ENCODE peak calls at places on chromosomes 13 and 19, in eight cellular contexts. One of them, this sample, is unnamed.

GRCh38 chr13:77752512-77753069 is 55.1 kb downstream of the SLAIN1 start:
- DNase-seq in T-helper 1 cell: no peak
- DNase-seq in A172: no peak
- DNase-seq in AG09319: no peak
- DNase-seq in HEK293T: no peak
- DNase-seq in EH: no peak
- DNase-seq in stimulated activated CD8-positive, alpha-beta memory T cell treated with anti-CD3 and anti-CD28 coated beads, Interleukin-4, amount 100 ng/mL, for 1 hour: no peak
- DNase-seq in stimulated activated CD4-positive, alpha-beta T cell treated with anti-CD3 and anti-CD28 coated beads, Interleukin-2, amount 100 ng/mL, for 24 hours: no peak
- DNase-seq in this sample: no peak

GRCh38 chr19:703329-703650 is 5.4 kb upstream of the PALM start:
- DNase-seq in T-helper 1 cell: no peak
- DNase-seq in A172: no peak
- DNase-seq in AG09319: no peak
- DNase-seq in HEK293T: no peak
- DNase-seq in EH: no peak
- DNase-seq in stimulated activated CD8-positive, alpha-beta memory T cell treated with anti-CD3 and anti-CD28 coated beads, Interleukin-4, amount 100 ng/mL, for 1 hour: no peak
- DNase-seq in stimulated activated CD4-positive, alpha-beta T cell treated with anti-CD3 and anti-CD28 coated beads, Interleukin-2, amount 100 ng/mL, for 24 hours: no peak
- DNase-seq in this sample: no peak

GRCh38 chr13:42836930-42837329 is 55.5 kb downstream of the FAM216B start:
- DNase-seq in T-helper 1 cell: no peak
- DNase-seq in A172: no peak
- DNase-seq in AG09319: peak
- DNase-seq in HEK293T: peak
- DNase-seq in EH: peak
- DNase-seq in stimulated activated CD8-positive, alpha-beta memory T cell treated with anti-CD3 and anti-CD28 coated beads, Interleukin-4, amount 100 ng/mL, for 1 hour: no peak
- DNase-seq in stimulated activated CD4-positive, alpha-beta T cell treated with anti-CD3 and anti-CD28 coated beads, Interleukin-2, amount 100 ng/mL, for 24 hours: no peak
- DNase-seq in this sample: no peak

GRCh38 chr13:50685491-50685890 is 158.0 kb downstream of the DLEU7 start:
- DNase-seq in T-helper 1 cell: no peak
- DNase-seq in A172: peak
- DNase-seq in AG09319: no peak
- DNase-seq in HEK293T: no peak
- DNase-seq in EH: no peak
- DNase-seq in stimulated activated CD8-positive, alpha-beta memory T cell treated with anti-CD3 and anti-CD28 coated beads, Interleukin-4, amount 100 ng/mL, for 1 hour: no peak
- DNase-seq in stimulated activated CD4-positive, alpha-beta T cell treated with anti-CD3 and anti-CD28 coated beads, Interleukin-2, amount 100 ng/mL, for 24 hours: no peak
- DNase-seq in this sample: no peak

GRCh38 chr19:30539315-30539714 is 167.1 kb downstream of the ZNF536 start:
- DNase-seq in T-helper 1 cell: no peak
- DNase-seq in A172: no peak
- DNase-seq in AG09319: no peak
- DNase-seq in HEK293T: no peak
- DNase-seq in EH: no peak
- DNase-seq in stimulated activated CD8-positive, alpha-beta memory T cell treated with anti-CD3 and anti-CD28 coated beads, Interleukin-4, amount 100 ng/mL, for 1 hour: no peak
- DNase-seq in stimulated activated CD4-positive, alpha-beta T cell treated with anti-CD3 and anti-CD28 coated beads, Interleukin-2, amount 100 ng/mL, for 24 hours: no peak
- DNase-seq in this sample: no peak

GRCh38 chr19:18290250-18291018 is 9.0 kb upstream of the JUND start:
- DNase-seq in T-helper 1 cell: peak
- DNase-seq in A172: no peak
- DNase-seq in AG09319: no peak
- DNase-seq in HEK293T: no peak
- DNase-seq in EH: no peak
- DNase-seq in stimulated activated CD8-positive, alpha-beta memory T cell treated with anti-CD3 and anti-CD28 coated beads, Interleukin-4, amount 100 ng/mL, for 1 hour: peak
- DNase-seq in stimulated activated CD4-positive, alpha-beta T cell treated with anti-CD3 and anti-CD28 coated beads, Interleukin-2, amount 100 ng/mL, for 24 hours: peak
- DNase-seq in this sample: peak

GRCh38 chr13:31522431-31522830 is 216.9 kb upstream of the RXFP2 start:
- DNase-seq in T-helper 1 cell: no peak
- DNase-seq in A172: no peak
- DNase-seq in AG09319: no peak
- DNase-seq in HEK293T: no peak
- DNase-seq in EH: no peak
- DNase-seq in stimulated activated CD8-positive, alpha-beta memory T cell treated with anti-CD3 and anti-CD28 coated beads, Interleukin-4, amount 100 ng/mL, for 1 hour: no peak
- DNase-seq in stimulated activated CD4-positive, alpha-beta T cell treated with anti-CD3 and anti-CD28 coated beads, Interleukin-2, amount 100 ng/mL, for 24 hours: no peak
- DNase-seq in this sample: no peak

GRCh38 chr19:1102407-1103106 is 1.2 kb upstream of the GPX4 start:
- DNase-seq in T-helper 1 cell: no peak
- DNase-seq in A172: peak
- DNase-seq in AG09319: peak
- DNase-seq in HEK293T: no peak
- DNase-seq in EH: peak
- DNase-seq in stimulated activated CD8-positive, alpha-beta memory T cell treated with anti-CD3 and anti-CD28 coated beads, Interleukin-4, amount 100 ng/mL, for 1 hour: no peak
- DNase-seq in stimulated activated CD4-positive, alpha-beta T cell treated with anti-CD3 and anti-CD28 coated beads, Interleukin-2, amount 100 ng/mL, for 24 hours: peak
- DNase-seq in this sample: no peak

GRCh38 chr19:30085394-30085793 is 143.4 kb downstream of the URI1 start:
- DNase-seq in T-helper 1 cell: no peak
- DNase-seq in A172: no peak
- DNase-seq in AG09319: no peak
- DNase-seq in HEK293T: peak
- DNase-seq in EH: no peak
- DNase-seq in stimulated activated CD8-positive, alpha-beta memory T cell treated with anti-CD3 and anti-CD28 coated beads, Interleukin-4, amount 100 ng/mL, for 1 hour: no peak
- DNase-seq in stimulated activated CD4-positive, alpha-beta T cell treated with anti-CD3 and anti-CD28 coated beads, Interleukin-2, amount 100 ng/mL, for 24 hours: no peak
- DNase-seq in this sample: no peak

GRCh38 chr19:35449347-35450043 is 1.4 kb downstream of the FFAR2 start:
- DNase-seq in T-helper 1 cell: no peak
- DNase-seq in A172: peak
- DNase-seq in AG09319: no peak
- DNase-seq in HEK293T: no peak
- DNase-seq in EH: no peak
- DNase-seq in stimulated activated CD8-positive, alpha-beta memory T cell treated with anti-CD3 and anti-CD28 coated beads, Interleukin-4, amount 100 ng/mL, for 1 hour: no peak
- DNase-seq in stimulated activated CD4-positive, alpha-beta T cell treated with anti-CD3 and anti-CD28 coated beads, Interleukin-2, amount 100 ng/mL, for 24 hours: no peak
- DNase-seq in this sample: no peak

GRCh38 chr13:63636231-63636993 is 2220.8 kb upstream of the PCDH20 start:
- DNase-seq in T-helper 1 cell: no peak
- DNase-seq in A172: peak
- DNase-seq in AG09319: no peak
- DNase-seq in HEK293T: peak
- DNase-seq in EH: no peak
- DNase-seq in stimulated activated CD8-positive, alpha-beta memory T cell treated with anti-CD3 and anti-CD28 coated beads, Interleukin-4, amount 100 ng/mL, for 1 hour: no peak
- DNase-seq in stimulated activated CD4-positive, alpha-beta T cell treated with anti-CD3 and anti-CD28 coated beads, Interleukin-2, amount 100 ng/mL, for 24 hours: no peak
- DNase-seq in this sample: no peak

GRCh38 chr19:54191671-54192453 is 754 bp downstream of the TSEN34 start:
- DNase-seq in T-helper 1 cell: no peak
- DNase-seq in A172: no peak
- DNase-seq in AG09319: no peak
- DNase-seq in HEK293T: no peak
- DNase-seq in EH: peak
- DNase-seq in stimulated activated CD8-positive, alpha-beta memory T cell treated with anti-CD3 and anti-CD28 coated beads, Interleukin-4, amount 100 ng/mL, for 1 hour: no peak
- DNase-seq in stimulated activated CD4-positive, alpha-beta T cell treated with anti-CD3 and anti-CD28 coated beads, Interleukin-2, amount 100 ng/mL, for 24 hours: no peak
- DNase-seq in this sample: no peak

GRCh38 chr13:39263033-39263432 is 224.8 kb downstream of the NHLRC3 start:
- DNase-seq in T-helper 1 cell: peak
- DNase-seq in A172: peak
- DNase-seq in AG09319: no peak
- DNase-seq in HEK293T: peak
- DNase-seq in EH: peak
- DNase-seq in stimulated activated CD8-positive, alpha-beta memory T cell treated with anti-CD3 and anti-CD28 coated beads, Interleukin-4, amount 100 ng/mL, for 1 hour: no peak
- DNase-seq in stimulated activated CD4-positive, alpha-beta T cell treated with anti-CD3 and anti-CD28 coated beads, Interleukin-2, amount 100 ng/mL, for 24 hours: peak
- DNase-seq in this sample: no peak

GRCh38 chr13:110008816-110009215 is 222.4 kb upstream of the IRS2 start:
- DNase-seq in T-helper 1 cell: no peak
- DNase-seq in A172: no peak
- DNase-seq in AG09319: no peak
- DNase-seq in HEK293T: no peak
- DNase-seq in EH: no peak
- DNase-seq in stimulated activated CD8-positive, alpha-beta memory T cell treated with anti-CD3 and anti-CD28 coated beads, Interleukin-4, amount 100 ng/mL, for 1 hour: no peak
- DNase-seq in stimulated activated CD4-positive, alpha-beta T cell treated with anti-CD3 and anti-CD28 coated beads, Interleukin-2, amount 100 ng/mL, for 24 hours: no peak
- DNase-seq in this sample: no peak

GRCh38 chr19:33297401-33298145 is 4.8 kb downstream of the CEBPA start:
- DNase-seq in T-helper 1 cell: no peak
- DNase-seq in A172: no peak
- DNase-seq in AG09319: no peak
- DNase-seq in HEK293T: no peak
- DNase-seq in EH: no peak
- DNase-seq in stimulated activated CD8-positive, alpha-beta memory T cell treated with anti-CD3 and anti-CD28 coated beads, Interleukin-4, amount 100 ng/mL, for 1 hour: no peak
- DNase-seq in stimulated activated CD4-positive, alpha-beta T cell treated with anti-CD3 and anti-CD28 coated beads, Interleukin-2, amount 100 ng/mL, for 24 hours: no peak
- DNase-seq in this sample: no peak

GRCh38 chr19:11142528-11143171 is 12.9 kb downstream of the SPC24 start:
- DNase-seq in T-helper 1 cell: no peak
- DNase-seq in A172: peak
- DNase-seq in AG09319: peak
- DNase-seq in HEK293T: peak
- DNase-seq in EH: peak
- DNase-seq in stimulated activated CD8-positive, alpha-beta memory T cell treated with anti-CD3 and anti-CD28 coated beads, Interleukin-4, amount 100 ng/mL, for 1 hour: no peak
- DNase-seq in stimulated activated CD4-positive, alpha-beta T cell treated with anti-CD3 and anti-CD28 coated beads, Interleukin-2, amount 100 ng/mL, for 24 hours: no peak
- DNase-seq in this sample: no peak

GRCh38 chr13:31434613-31435012 is 234.8 kb downstream of the B3GLCT start:
- DNase-seq in T-helper 1 cell: no peak
- DNase-seq in A172: no peak
- DNase-seq in AG09319: no peak
- DNase-seq in HEK293T: no peak
- DNase-seq in EH: no peak
- DNase-seq in stimulated activated CD8-positive, alpha-beta memory T cell treated with anti-CD3 and anti-CD28 coated beads, Interleukin-4, amount 100 ng/mL, for 1 hour: no peak
- DNase-seq in stimulated activated CD4-positive, alpha-beta T cell treated with anti-CD3 and anti-CD28 coated beads, Interleukin-2, amount 100 ng/mL, for 24 hours: no peak
- DNase-seq in this sample: no peak

GRCh38 chr19:35545855-35546381 is 492 bp downstream of the TMEM147 start:
- DNase-seq in T-helper 1 cell: peak
- DNase-seq in A172: peak
- DNase-seq in AG09319: no peak
- DNase-seq in HEK293T: peak
- DNase-seq in EH: peak
- DNase-seq in stimulated activated CD8-positive, alpha-beta memory T cell treated with anti-CD3 and anti-CD28 coated beads, Interleukin-4, amount 100 ng/mL, for 1 hour: no peak
- DNase-seq in stimulated activated CD4-positive, alpha-beta T cell treated with anti-CD3 and anti-CD28 coated beads, Interleukin-2, amount 100 ng/mL, for 24 hours: peak
- DNase-seq in this sample: peak

GRCh38 chr19:13865578-13866462 is 11.1 kb upstream of the NANOS3 start:
- DNase-seq in T-helper 1 cell: no peak
- DNase-seq in A172: no peak
- DNase-seq in AG09319: no peak
- DNase-seq in HEK293T: no peak
- DNase-seq in EH: no peak
- DNase-seq in stimulated activated CD8-positive, alpha-beta memory T cell treated with anti-CD3 and anti-CD28 coated beads, Interleukin-4, amount 100 ng/mL, for 1 hour: no peak
- DNase-seq in stimulated activated CD4-positive, alpha-beta T cell treated with anti-CD3 and anti-CD28 coated beads, Interleukin-2, amount 100 ng/mL, for 24 hours: no peak
- DNase-seq in this sample: no peak

GRCh38 chr13:26498524-26499208 is 58.8 kb upstream of the WASF3 start:
- DNase-seq in T-helper 1 cell: no peak
- DNase-seq in A172: peak
- DNase-seq in AG09319: no peak
- DNase-seq in HEK293T: no peak
- DNase-seq in EH: peak
- DNase-seq in stimulated activated CD8-positive, alpha-beta memory T cell treated with anti-CD3 and anti-CD28 coated beads, Interleukin-4, amount 100 ng/mL, for 1 hour: no peak
- DNase-seq in stimulated activated CD4-positive, alpha-beta T cell treated with anti-CD3 and anti-CD28 coated beads, Interleukin-2, amount 100 ng/mL, for 24 hours: no peak
- DNase-seq in this sample: no peak

GRCh38 chr19:57803594-57804325 is 11.0 kb downstream of the ZNF552 start:
- DNase-seq in T-helper 1 cell: no peak
- DNase-seq in A172: peak
- DNase-seq in AG09319: no peak
- DNase-seq in HEK293T: no peak
- DNase-seq in EH: peak
- DNase-seq in stimulated activated CD8-positive, alpha-beta memory T cell treated with anti-CD3 and anti-CD28 coated beads, Interleukin-4, amount 100 ng/mL, for 1 hour: no peak
- DNase-seq in stimulated activated CD4-positive, alpha-beta T cell treated with anti-CD3 and anti-CD28 coated beads, Interleukin-2, amount 100 ng/mL, for 24 hours: no peak
- DNase-seq in this sample: no peak

GRCh38 chr19:35204799-35205732 is 23.5 kb downstream of the FAM187B start:
- DNase-seq in T-helper 1 cell: no peak
- DNase-seq in A172: no peak
- DNase-seq in AG09319: no peak
- DNase-seq in HEK293T: no peak
- DNase-seq in EH: no peak
- DNase-seq in stimulated activated CD8-positive, alpha-beta memory T cell treated with anti-CD3 and anti-CD28 coated beads, Interleukin-4, amount 100 ng/mL, for 1 hour: no peak
- DNase-seq in stimulated activated CD4-positive, alpha-beta T cell treated with anti-CD3 and anti-CD28 coated beads, Interleukin-2, amount 100 ng/mL, for 24 hours: no peak
- DNase-seq in this sample: no peak

GRCh38 chr19:17467471-17468301 is 2.6 kb upstream of the SLC27A1 start:
- DNase-seq in T-helper 1 cell: no peak
- DNase-seq in A172: no peak
- DNase-seq in AG09319: no peak
- DNase-seq in HEK293T: no peak
- DNase-seq in EH: peak
- DNase-seq in stimulated activated CD8-positive, alpha-beta memory T cell treated with anti-CD3 and anti-CD28 coated beads, Interleukin-4, amount 100 ng/mL, for 1 hour: no peak
- DNase-seq in stimulated activated CD4-positive, alpha-beta T cell treated with anti-CD3 and anti-CD28 coated beads, Interleukin-2, amount 100 ng/mL, for 24 hours: no peak
- DNase-seq in this sample: no peak

GRCh38 chr19:37654525-37654832 is 786 bp downstream of the ZFP30 start:
- DNase-seq in T-helper 1 cell: peak
- DNase-seq in A172: peak
- DNase-seq in AG09319: no peak
- DNase-seq in HEK293T: no peak
- DNase-seq in EH: peak
- DNase-seq in stimulated activated CD8-positive, alpha-beta memory T cell treated with anti-CD3 and anti-CD28 coated beads, Interleukin-4, amount 100 ng/mL, for 1 hour: no peak
- DNase-seq in stimulated activated CD4-positive, alpha-beta T cell treated with anti-CD3 and anti-CD28 coated beads, Interleukin-2, amount 100 ng/mL, for 24 hours: no peak
- DNase-seq in this sample: no peak